ENCODE peak calls at places on chromosome 1, in eight cellular contexts. O is fibroblast of pulmonary artery, B is H9, T is NCI-H146, K is AG20443, A is H7, I is choroid plexus epithelial cell, G is naive B cell. Q is an unnamed sample.

GRCh38 chr1:21673277-21673780 is 4.2 kb upstream of the RAP1GAP start:
- DNase-seq in O (peak), G (no peak), I (peak), A (peak), B (peak), K (peak), T (no peak), Q (peak)

GRCh38 chr1:207054476-207054875 is 1.4 kb downstream of the PFKFB2 start:
- DNase-seq in T (no peak), O (no peak), I (no peak), G (peak), B (no peak), K (no peak), A (no peak), Q (no peak)

GRCh38 chr1:79899914-79900313 is 893.4 kb upstream of the ADGRL4 start:
- DNase-seq in K (peak), I (peak), A (no peak), B (no peak), G (no peak), O (peak), T (no peak), Q (no peak)

GRCh38 chr1:172252296-172252695 is 168.2 kb upstream of the C1orf105 start:
- DNase-seq in O (peak), A (no peak), K (no peak), G (no peak), T (no peak), B (no peak), I (no peak), Q (no peak)

GRCh38 chr1:54310439-54311328 is 95.5 kb downstream of the SSBP3 start:
- DNase-seq in K (peak), G (no peak), I (peak), B (peak), O (peak), A (peak), T (peak), Q (peak)

GRCh38 chr1:94236021-94236491 is 1.3 kb downstream of the ARHGAP29 start:
- DNase-seq in A (peak), O (peak), I (peak), G (no peak), B (no peak), T (no peak), K (peak), Q (peak)

GRCh38 chr1:242133351-242133750 is 134.5 kb upstream of the MAP1LC3C start:
- DNase-seq in G (no peak), O (no peak), I (no peak), K (no peak), T (no peak), B (no peak), A (no peak), Q (no peak)

GRCh38 chr1:196677781-196678509 is 26.1 kb downstream of the CFH start:
- DNase-seq in I (peak), O (no peak), B (no peak), T (no peak), A (no peak), G (no peak), K (no peak), Q (no peak)

GRCh38 chr1:168709896-168710305 is 19.1 kb downstream of the DPT start:
- DNase-seq in T (peak), A (no peak), I (peak), G (no peak), K (peak), B (no peak), O (peak), Q (no peak)

GRCh38 chr1:30285461-30286050 is 437.8 kb downstream of the MATN1 start:
- DNase-seq in I (no peak), T (no peak), G (no peak), K (no peak), O (no peak), B (no peak), A (no peak), Q (no peak)

GRCh38 chr1:238329671-238330070 is 438.9 kb upstream of the ZP4 start:
- DNase-seq in B (no peak), A (no peak), I (no peak), G (no peak), K (no peak), T (no peak), O (no peak), Q (no peak)

GRCh38 chr1:228487336-228488106 is at the start of gene RNF187:
- DNase-seq in G (no peak), A (peak), T (peak), O (peak), K (peak), B (no peak), I (peak), Q (peak)

Q was measured in lung microvascular endothelial cell.